ENCODE peak calls at places on chromosomes 5 and 9, in nine cellular contexts. V is left ventricle myocardium inferior; O is SJSA1; P is effector memory CD4-positive, alpha-beta T cell; T is IMR-90; H is cardiac muscle cell; E is psoas muscle; X is DND-41; Y is A549. F is an unnamed sample.

GRCh38 chr9:36120705-36121104 is 15.8 kb upstream of the GLIPR2 start:
- DNase-seq in V (no peak), O (no peak), P (no peak), T (no peak), H (no peak), E (no peak), X (no peak), Y (no peak), F (no peak)

GRCh38 chr5:149677721-149678120 is 52.4 kb upstream of the PPARGC1B start:
- DNase-seq in V (peak; percentile 41), O (no peak), P (no peak), T (no peak), H (no peak), E (peak; percentile 28), X (no peak), Y (no peak), F (no peak)

GRCh38 chr5:54404568-54404967 is 50.9 kb upstream of the HSPB3 start:
- DNase-seq in V (no peak), O (peak; percentile 28), P (no peak), T (peak; percentile 5), H (no peak), E (no peak), X (no peak), Y (no peak), F (no peak)

GRCh38 chr9:107894572-107895261 is 405.1 kb upstream of the KLF4 start:
- DNase-seq in V (peak; percentile 19), O (no peak), P (no peak), T (peak; percentile 93), H (no peak), E (no peak), X (no peak), Y (no peak), F (no peak)

GRCh38 chr5:150570333-150570732 is 62.4 kb downstream of the NDST1 start:
- DNase-seq in V (no peak), O (no peak), P (no peak), T (no peak), H (no peak), E (no peak), X (no peak), Y (no peak), F (no peak)

GRCh38 chr9:117555964-117556629 is 141.2 kb upstream of the ASTN2 start:
- DNase-seq in V (peak; percentile 22), O (peak; percentile 21), P (no peak), T (no peak), H (peak; percentile 7), E (peak; percentile 24), X (peak; percentile 58), Y (peak; percentile 17), F (no peak)

GRCh38 chr5:82405618-82406199 is 127.6 kb upstream of the RPS23 start:
- DNase-seq in V (no peak), O (peak; percentile 91), P (no peak), T (peak; percentile 99), H (no peak), E (no peak), X (no peak), Y (no peak), F (no peak)

GRCh38 chr5:89597878-89598277 is 714.9 kb upstream of the MEF2C start:
- DNase-seq in V (no peak), O (no peak), P (no peak), T (no peak), H (no peak), E (no peak), X (no peak), Y (no peak), F (no peak)

GRCh38 chr5:172544371-172545120 is 90.2 kb upstream of the SH3PXD2B start:
- DNase-seq in V (no peak), O (no peak), P (no peak), T (no peak), H (no peak), E (no peak), X (no peak), Y (no peak), F (no peak)

GRCh38 chr5:109743770-109744212 is 54.1 kb downstream of the MAN2A1 start:
- DNase-seq in V (no peak), O (peak; percentile 97), P (no peak), T (peak; percentile 95), H (no peak), E (no peak), X (no peak), Y (peak; percentile 38), F (no peak)

GRCh38 chr9:107325842-107326241 is 42.8 kb downstream of the RAD23B start:
- DNase-seq in V (no peak), O (no peak), P (no peak), T (no peak), H (no peak), E (no peak), X (no peak), Y (no peak), F (no peak)

GRCh38 chr9:8660383-8660782 is 860.8 kb upstream of the DMAC1 start:
- DNase-seq in V (peak; percentile 62), O (no peak), P (no peak), T (no peak), H (peak; percentile 38), E (peak; percentile 43), X (peak; percentile 20), Y (no peak), F (no peak)

GRCh38 chr9:121783523-121784507 is 132.4 kb downstream of the DAB2IP start:
- DNase-seq in V (no peak), O (no peak), P (no peak), T (no peak), H (no peak), E (no peak), X (peak; percentile 31), Y (no peak), F (no peak)

GRCh38 chr5:1886634-1887399 is 4.1 kb upstream of the IRX4 start:
- DNase-seq in V (no peak), O (no peak), P (no peak), T (no peak), H (peak; percentile 60), E (no peak), X (no peak), Y (no peak), F (no peak)

GRCh38 chr9:133558191-133559126 is 24.0 kb downstream of the ADAMTSL2 start:
- DNase-seq in V (peak; percentile 56), O (peak; percentile 83), P (no peak), T (peak; percentile 85), H (peak; percentile 80), E (no peak), X (no peak), Y (peak; percentile 44), F (peak; percentile 28)

GRCh38 chr9:131347376-131348020 is 46.4 kb upstream of the PRRC2B start:
- DNase-seq in V (no peak), O (no peak), P (no peak), T (no peak), H (no peak), E (no peak), X (no peak), Y (no peak), F (no peak)

GRCh38 chr5:30103056-30104020 is 1090.1 kb upstream of the CDH6 start:
- DNase-seq in V (no peak), O (no peak), P (no peak), T (no peak), H (no peak), E (no peak), X (no peak), Y (peak; percentile 2), F (no peak)

GRCh38 chr9:106976772-106977171 is 113.8 kb downstream of the ZNF462 start:
- DNase-seq in V (no peak), O (no peak), P (no peak), T (no peak), H (no peak), E (no peak), X (no peak), Y (no peak), F (no peak)

DNA sequence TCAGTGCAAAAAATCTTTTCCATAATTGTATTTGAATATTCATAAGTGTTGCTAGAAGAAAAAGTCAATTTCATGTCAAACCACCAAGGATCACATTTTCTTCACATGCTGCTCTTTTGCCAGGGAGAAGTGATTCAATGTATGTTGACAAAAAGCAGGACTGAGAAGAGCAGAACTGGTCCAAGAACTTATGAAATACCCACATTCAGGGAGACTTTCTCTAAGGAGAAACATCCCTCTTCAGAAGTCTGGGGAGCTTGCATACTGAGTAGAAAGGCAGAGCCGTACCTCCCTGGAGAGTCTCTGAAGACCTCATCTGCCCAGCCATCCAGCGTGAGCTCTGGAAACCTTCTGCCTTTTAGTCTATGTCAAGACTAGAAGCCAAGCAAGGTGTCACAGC is 6.6 kb upstream of the NXNL2 start:
- DNase-seq in V (no peak), O (no peak), P (no peak), T (peak; percentile 33), H (no peak), E (no peak), X (no peak), Y (no peak), F (no peak)
- H3K27ac ChIP-seq in V (no peak overlapping the region), O (no peak overlapping the region), P (no peak overlapping the region), T (peak overlapping the region; percentile 14), H (no peak overlapping the region), E (no peak overlapping the region), X (no peak overlapping the region), Y (peak overlapping the region; percentile 93), F (no peak overlapping the region)

GRCh38 chr5:115558388-115558956 is 13.9 kb upstream of the FEM1C start:
- DNase-seq in V (no peak), O (no peak), P (no peak), T (peak; percentile 37), H (no peak), E (no peak), X (no peak), Y (no peak), F (no peak)
- H3K27ac ChIP-seq in V (peak overlapping the region; percentile 63), O (peak overlapping the region; percentile 57), P (no peak overlapping the region), T (no peak overlapping the region), H (no peak overlapping the region), E (peak overlapping the region; percentile 3), X (no peak overlapping the region), Y (no peak overlapping the region), F (no peak overlapping the region)

GRCh38 chr5:52829664-52830063 is 41.9 kb downstream of the ITGA1 start:
- DNase-seq in V (no peak), O (no peak), P (no peak), T (no peak), H (no peak), E (no peak), X (no peak), Y (no peak), F (no peak)

GRCh38 chr5:52822437-52822836 is 34.7 kb downstream of the ITGA1 start:
- DNase-seq in V (peak; percentile 83), O (no peak), P (no peak), T (no peak), H (no peak), E (peak; percentile 70), X (no peak), Y (no peak), F (no peak)

GRCh38 chr5:52827815-52828214 is 40.1 kb downstream of the ITGA1 start:
- DNase-seq in V (no peak), O (no peak), P (no peak), T (no peak), H (no peak), E (no peak), X (no peak), Y (no peak), F (no peak)

GRCh38 chr5:52824827-52825226 is 37.1 kb downstream of the ITGA1 start:
- DNase-seq in V (no peak), O (no peak), P (no peak), T (no peak), H (no peak), E (no peak), X (no peak), Y (no peak), F (no peak)

GRCh38 chr5:52825826-52826225 is 38.1 kb downstream of the ITGA1 start:
- DNase-seq in V (no peak), O (no peak), P (no peak), T (no peak), H (no peak), E (no peak), X (no peak), Y (no peak), F (no peak)
- H3K27ac ChIP-seq in V (no peak overlapping the region), O (no peak overlapping the region), P (no peak overlapping the region), T (no peak overlapping the region), H (no peak overlapping the region), E (no peak overlapping the region), X (no peak overlapping the region), Y (no peak overlapping the region), F (no peak overlapping the region)

GRCh38 chr9:129403743-129404620 is 216.9 kb downstream of the C9orf50 start:
- DNase-seq in V (no peak), O (no peak), P (no peak), T (no peak), H (no peak), E (peak; percentile 7), X (no peak), Y (no peak), F (no peak)
- H3K27ac ChIP-seq in V (no peak overlapping the region), O (no peak overlapping the region), P (no peak overlapping the region), T (no peak overlapping the region), H (no peak overlapping the region), E (no peak overlapping the region), X (no peak overlapping the region), Y (peak overlapping the region; percentile 84), F (no peak overlapping the region)

F was measured in SK-N-MC.